ENCODE peak calls at places on chromosome 1, in eight cellular contexts. Y is esophagus squamous epithelium, G is WERI-Rb-1, Z is ovary, E is heart right ventricle, H is Caco-2, C is pancreas, V is MG63. F is an unnamed sample. For H3K36me3 and H3K27me3, the result is how much of the 10 kb centered on the place peaks cover.

GRCh38 chr1:51519857-51520699 is 1.0 kb upstream of the EPS15 start:
- DNase-seq in Y (no peak), G (no peak), Z (no peak), E (no peak), H (no peak), C (no peak), V (no peak), F (no peak)

GRCh38 chr1:226565476-226565875 is 16.9 kb downstream of the STUM start:
- DNase-seq in Y (no peak), G (no peak), Z (no peak), E (no peak), H (no peak), C (no peak), V (no peak), F (no peak)

GRCh38 chr1:100304921-100305320 is 38.9 kb downstream of the RTCA start:
- DNase-seq in Y (no peak), G (no peak), Z (no peak), E (no peak), H (no peak), C (no peak), V (no peak), F (no peak)

GRCh38 chr1:171142451-171143121 is 42.5 kb upstream of the FMO2 start:
- DNase-seq in Y (no peak), G (peak), Z (peak), E (peak), H (no peak), C (no peak), V (peak), F (no peak)

GRCh38 chr1:95685091-95685490 is 451.1 kb downstream of the RWDD3 start:
- DNase-seq in Y (no peak), G (peak), Z (no peak), E (no peak), H (no peak), C (no peak), V (no peak), F (no peak)

GRCh38 chr1:5745776-5746610 is 246.2 kb downstream of the NPHP4 start:
- DNase-seq in Y (no peak), G (peak), Z (peak), E (peak), H (peak), C (peak), V (peak), F (peak)

GRCh38 chr1:215376544-215377264 is 190.4 kb upstream of the KCTD3 start:
- DNase-seq in Y (no peak), G (no peak), Z (no peak), E (no peak), H (no peak), C (no peak), V (no peak), F (no peak)

GRCh38 chr1:85109475-85109874 is 61.2 kb upstream of the MCOLN3 start:
- DNase-seq in Y (no peak), G (peak), Z (peak), E (peak), H (peak), C (peak), V (peak), F (peak)

GRCh38 chr1:24867064-24867870 is 62.8 kb downstream of the RUNX3 start:
- DNase-seq in Y (no peak), G (no peak), Z (no peak), E (no peak), H (no peak), C (no peak), V (no peak), F (peak)

GRCh38 chr1:212671342-212672031 is 28.2 kb downstream of the BATF3 start:
- DNase-seq in Y (no peak), G (no peak), Z (no peak), E (peak), H (no peak), C (no peak), V (peak), F (peak)

GRCh38 chr1:181159451-181160151 is 71.1 kb downstream of the IER5 start:
- DNase-seq in Y (no peak), G (no peak), Z (no peak), E (peak), H (no peak), C (no peak), V (peak), F (no peak)

GRCh38 chr1:93980320-93980744 is 71.1 kb upstream of the GCLM start:
- DNase-seq in Y (no peak), G (peak), Z (no peak), E (no peak), H (peak), C (no peak), V (no peak), F (peak)

GRCh38 chr1:116448785-116449385 is 75.8 kb downstream of the ATP1A1 start:
- DNase-seq in Y (no peak), G (no peak), Z (peak), E (no peak), H (no peak), C (no peak), V (peak), F (no peak)

GRCh38 chr1:202479630-202480029 is 131.1 kb downstream of the PPP1R12B start:
- DNase-seq in Y (no peak), G (peak), Z (no peak), E (no peak), H (no peak), C (no peak), V (no peak), F (no peak)

GRCh38 chr1:25958475-25958874 is 39.4 kb downstream of the PAFAH2 start:
- DNase-seq in Y (no peak), G (no peak), Z (no peak), E (no peak), H (no peak), C (no peak), V (peak), F (no peak)

GRCh38 chr1:175783126-175783722 is 39.8 kb upstream of the TNR start:
- DNase-seq in Y (no peak), G (no peak), Z (no peak), E (no peak), H (no peak), C (no peak), V (peak), F (no peak)

GRCh38 chr1:209534496-209535250 is 48.8 kb upstream of the CAMK1G start:
- DNase-seq in Y (no peak), G (no peak), Z (no peak), E (no peak), H (no peak), C (no peak), V (no peak), F (no peak)

GRCh38 chr1:67532452-67533216 is 102.4 kb upstream of the SERBP1 start:
- DNase-seq in Y (no peak), G (peak), Z (no peak), E (peak), H (peak), C (peak), V (peak), F (peak)

GRCh38 chr1:218384576-218384975 is 39.4 kb downstream of the TGFB2 start:
- DNase-seq in Y (no peak), G (peak), Z (no peak), E (no peak), H (no peak), C (no peak), V (no peak), F (no peak)

GRCh38 chr1:26468911-26469310 is 3.3 kb upstream of the HMGN2 start:
- DNase-seq in Y (no peak), G (peak), Z (peak), E (peak), H (no peak), C (peak), V (no peak), F (no peak)

GRCh38 chr1:12019858-12020509 is 686 bp downstream of the MIIP start:
- DNase-seq in Y (no peak), G (no peak), Z (no peak), E (no peak), H (no peak), C (no peak), V (peak), F (no peak)

GRCh38 chr1:107138767-107139445 is 1.9 kb upstream of the NTNG1 start:
- DNase-seq in Y (no peak), G (no peak), Z (no peak), E (no peak), H (no peak), C (no peak), V (no peak), F (no peak)

GRCh38 chr1:206464456-206464964 is 5.8 kb upstream of the IKBKE start:
- DNase-seq in Y (no peak), G (no peak), Z (no peak), E (no peak), H (no peak), C (no peak), V (peak), F (no peak)

GRCh38 chr1:235624751-235625192 is 24.8 kb downstream of the GNG4 start:
- DNase-seq in Y (no peak), G (no peak), Z (peak), E (peak), H (no peak), C (no peak), V (peak), F (no peak)

GRCh38 chr1:234721476-234722266 is 111.7 kb upstream of the IRF2BP2 start:
- DNase-seq in Y (no peak), G (no peak), Z (peak), E (peak), H (peak), C (peak), V (peak), F (no peak)

GRCh38 chr1:47334765-47335435 is 1.3 kb downstream of the CMPK1 start:
- DNase-seq in Y (no peak), G (no peak), Z (no peak), E (no peak), H (no peak), C (no peak), V (no peak), F (no peak)

GRCh38 chr1:225607355-225607754 is 45.6 kb downstream of the ENAH start:
- DNase-seq in Y (no peak), G (no peak), Z (no peak), E (no peak), H (no peak), C (no peak), V (no peak), F (no peak)

GRCh38 chr1:101410048-101410878 is 173.4 kb downstream of the S1PR1 start:
- DNase-seq in Y (no peak), G (no peak), Z (no peak), E (no peak), H (no peak), C (no peak), V (no peak), F (no peak)

DNA sequence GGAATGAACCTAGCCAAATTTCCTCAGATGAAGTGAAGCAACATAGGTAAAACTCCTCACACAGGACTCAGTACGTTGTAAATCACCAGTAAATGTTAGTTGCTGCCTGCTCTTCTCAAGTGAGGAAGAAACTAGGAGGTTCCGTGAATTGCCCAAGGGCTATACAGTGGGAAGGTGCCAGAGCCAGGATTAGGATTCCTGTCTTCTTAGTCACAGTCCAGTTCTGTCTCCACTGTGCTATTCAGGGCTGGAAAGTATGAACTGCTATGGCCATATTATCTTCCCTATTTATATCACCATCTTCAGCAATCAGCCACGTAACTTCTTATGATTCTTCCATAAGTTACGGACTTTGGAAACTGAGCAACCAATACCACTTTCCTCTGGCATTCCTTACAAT is 271.7 kb upstream of the SGIP1 start:
- DNase-seq in Y (no peak), G (no peak), Z (no peak), E (no peak), H (no peak), C (no peak), V (peak), F (no peak)
- H3K4me3 ChIP-seq in Y (no peak), G (no peak), Z (no peak), E (no peak), H (no peak), C (no peak), V (no peak), F (no peak)

DNA sequence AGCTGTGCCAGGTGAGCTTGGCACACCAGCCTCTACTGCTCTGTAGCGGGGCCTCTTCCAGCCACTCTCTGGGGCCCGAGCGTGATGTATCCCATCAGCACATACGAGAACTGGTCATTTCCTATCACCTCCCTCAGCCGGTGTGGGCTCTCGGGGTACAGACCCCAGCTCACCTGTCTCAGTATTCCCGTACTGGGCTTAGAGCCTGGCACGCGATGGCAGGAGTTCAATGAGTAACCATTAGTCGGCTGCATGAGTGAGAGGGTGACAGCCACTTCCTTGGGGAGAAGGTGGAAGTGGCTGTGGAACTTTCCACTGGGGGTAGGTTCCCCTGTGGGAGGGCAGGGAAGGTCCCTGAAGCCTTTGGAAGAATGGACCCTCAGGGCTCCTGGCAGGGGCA is 46.1 kb downstream of the ECE1 start:
- DNase-seq in Y (no peak), G (no peak), Z (no peak), E (no peak), H (no peak), C (peak), V (no peak), F (no peak)
- H3K36me3 ChIP-seq in Y (under half), G (under half), Z (under half), E (under half), H (under half), C (under half), V (under half), F (under half)

GRCh38 chr1:61942856-61943255 is 200.6 kb downstream of the PATJ start:
- DNase-seq in Y (no peak), G (no peak), Z (no peak), E (no peak), H (no peak), C (no peak), V (no peak), F (no peak)

GRCh38 chr1:61941794-61942193 is 199.5 kb downstream of the PATJ start:
- DNase-seq in Y (no peak), G (no peak), Z (no peak), E (no peak), H (no peak), C (no peak), V (no peak), F (no peak)
- H3K27me3 ChIP-seq in Y (under half), G (under half), Z (under half), E (under half), H (under half), C (under half), V (under half), F (under half)

GRCh38 chr1:110961902-110962301 is 1.8 kb downstream of the LRIF1 start:
- DNase-seq in Y (no peak), G (no peak), Z (no peak), E (no peak), H (no peak), C (no peak), V (no peak), F (no peak)
- H3K4me3 ChIP-seq in Y (no peak), G (no peak), Z (no peak), E (no peak), H (peak), C (no peak), V (no peak), F (no peak)

DNA sequence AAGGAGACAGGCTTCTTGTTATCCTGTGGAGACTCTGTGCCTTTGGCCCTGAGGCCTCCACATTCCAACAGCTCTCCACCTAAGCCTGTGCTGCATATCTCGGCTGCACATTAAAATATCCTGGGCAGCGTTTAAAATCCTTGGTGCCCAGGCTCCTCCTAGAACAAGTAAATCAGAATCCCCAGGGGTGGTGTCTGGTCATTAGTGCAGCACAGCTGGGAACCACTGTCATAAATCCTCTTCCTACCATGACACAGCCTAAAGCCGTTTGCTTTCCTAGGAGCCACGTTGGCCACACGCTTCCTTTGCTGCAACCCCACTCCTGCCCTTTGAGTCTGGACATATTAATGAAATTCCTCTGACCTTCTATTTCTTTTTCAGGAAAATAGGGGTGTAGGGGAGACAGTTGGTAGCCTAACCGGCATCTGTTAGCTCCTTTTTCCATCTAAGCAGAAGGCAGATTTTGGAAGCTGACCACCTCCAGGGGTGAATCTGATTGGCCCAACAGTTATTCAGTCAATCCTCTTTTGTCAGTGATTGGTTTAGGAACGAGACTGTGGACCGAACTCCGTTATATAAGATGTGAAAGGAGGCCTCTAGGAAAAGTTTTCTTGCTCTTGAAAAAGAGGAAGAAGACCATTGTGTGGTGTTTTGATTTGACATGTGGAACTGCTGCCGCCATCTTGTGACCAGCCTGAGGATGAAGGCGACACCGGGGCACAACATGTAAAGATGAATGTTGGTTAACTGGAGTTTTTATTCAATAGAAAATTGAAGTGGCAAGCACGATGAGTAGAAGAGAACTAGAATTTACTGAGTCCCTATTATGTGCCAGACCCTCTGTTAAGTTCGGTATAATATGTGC is 41.9 kb downstream of the JUN start:
- DNase-seq in Y (no peak), G (no peak), Z (no peak), E (no peak), H (no peak), C (no peak), V (no peak), F (no peak)
- H3K36me3 ChIP-seq in Y (under half), G (under half), Z (under half), E (under half), H (under half), C (under half), V (under half), F (under half)

GRCh38 chr1:7615138-7615537 is 156.0 kb upstream of the VAMP3 start:
- DNase-seq in Y (no peak), G (no peak), Z (peak), E (no peak), H (no peak), C (no peak), V (no peak), F (no peak)

GRCh38 chr1:7614576-7615074 is 156.5 kb upstream of the VAMP3 start:
- DNase-seq in Y (no peak), G (no peak), Z (peak), E (no peak), H (no peak), C (no peak), V (no peak), F (no peak)

GRCh38 chr1:7617826-7618225 is 153.3 kb upstream of the VAMP3 start:
- DNase-seq in Y (no peak), G (no peak), Z (no peak), E (no peak), H (no peak), C (no peak), V (no peak), F (no peak)

GRCh38 chr1:7616076-7616833 is 154.8 kb upstream of the VAMP3 start:
- DNase-seq in Y (no peak), G (no peak), Z (peak), E (peak), H (peak), C (peak), V (peak), F (peak)

GRCh38 chr1:7616953-7617352 is 154.1 kb upstream of the VAMP3 start:
- DNase-seq in Y (no peak), G (no peak), Z (peak), E (peak), H (no peak), C (no peak), V (no peak), F (no peak)
- H3K27me3 ChIP-seq in Y (under half), G (under half), Z (under half), E (under half), H (under half), C (under half), V (under half), F (under half)

DNA sequence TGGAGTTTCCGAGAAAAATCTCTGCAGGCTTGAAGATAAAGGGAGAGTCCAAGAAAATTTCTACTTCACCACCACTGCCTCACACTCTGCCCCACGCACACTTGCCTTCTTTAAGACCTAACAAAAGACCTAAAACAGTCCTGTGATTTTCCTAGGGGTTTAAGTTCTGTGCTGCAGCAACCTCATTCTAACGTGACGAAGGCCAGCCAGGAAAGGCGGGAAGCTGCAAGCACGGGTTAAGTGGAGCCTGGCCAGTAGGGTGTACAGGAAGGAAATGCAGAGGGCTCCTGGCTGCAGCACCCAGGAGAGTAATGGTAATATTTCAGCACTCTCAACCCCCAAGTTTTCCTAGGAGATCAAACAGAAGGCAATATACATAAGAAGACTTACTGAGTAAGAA is 1.5 kb downstream of the SPATA6 start:
- DNase-seq in Y (no peak), G (no peak), Z (peak), E (peak), H (no peak), C (no peak), V (no peak), F (no peak)
- H3K4me3 ChIP-seq in Y (peak), G (no peak), Z (peak), E (peak), H (no peak), C (peak), V (no peak), F (peak)

F was measured in H7.